ENCODE peak calls at places on chromosomes 5 and 9, in eight cellular contexts. One of them, this sample, is unnamed.

GRCh38 chr5:109467058-109467457 is 57.3 kb upstream of the PJA2 start:
- DNase-seq in fibroblast of pulmonary artery: no peak
- DNase-seq in BE2C: no peak
- DNase-seq in ovary: no peak
- DNase-seq in tibial nerve: no peak
- DNase-seq in heart left ventricle: no peak
- DNase-seq in nephron progenitor cell: no peak
- DNase-seq in WTC11: no peak
- DNase-seq in this sample: no peak

GRCh38 chr9:132609184-132609583 is 26.8 kb downstream of the BARHL1 start:
- DNase-seq in fibroblast of pulmonary artery: no peak
- DNase-seq in BE2C: no peak
- DNase-seq in ovary: no peak
- DNase-seq in tibial nerve: no peak
- DNase-seq in heart left ventricle: no peak
- DNase-seq in nephron progenitor cell: peak
- DNase-seq in WTC11: no peak
- DNase-seq in this sample: no peak

GRCh38 chr5:80964491-80964890 is 4.3 kb downstream of the RASGRF2 start:
- DNase-seq in fibroblast of pulmonary artery: no peak
- DNase-seq in BE2C: no peak
- DNase-seq in ovary: no peak
- DNase-seq in tibial nerve: no peak
- DNase-seq in heart left ventricle: no peak
- DNase-seq in nephron progenitor cell: no peak
- DNase-seq in WTC11: no peak
- DNase-seq in this sample: no peak

GRCh38 chr9:114591206-114591853 is 3.8 kb downstream of the ATP6V1G1 start:
- DNase-seq in fibroblast of pulmonary artery: peak
- DNase-seq in BE2C: no peak
- DNase-seq in ovary: no peak
- DNase-seq in tibial nerve: no peak
- DNase-seq in heart left ventricle: no peak
- DNase-seq in nephron progenitor cell: no peak
- DNase-seq in WTC11: no peak
- DNase-seq in this sample: no peak

GRCh38 chr5:172276214-172276613 is 7.3 kb downstream of the UBTD2 start:
- DNase-seq in fibroblast of pulmonary artery: peak
- DNase-seq in BE2C: no peak
- DNase-seq in ovary: no peak
- DNase-seq in tibial nerve: no peak
- DNase-seq in heart left ventricle: no peak
- DNase-seq in nephron progenitor cell: no peak
- DNase-seq in WTC11: no peak
- DNase-seq in this sample: no peak

GRCh38 chr5:149212203-149212951 is 59.3 kb upstream of the AFAP1L1 start:
- DNase-seq in fibroblast of pulmonary artery: peak
- DNase-seq in BE2C: no peak
- DNase-seq in ovary: no peak
- DNase-seq in tibial nerve: no peak
- DNase-seq in heart left ventricle: no peak
- DNase-seq in nephron progenitor cell: no peak
- DNase-seq in WTC11: no peak
- DNase-seq in this sample: no peak

GRCh38 chr5:139823757-139824355 is 28.2 kb downstream of the PSD2 start:
- DNase-seq in fibroblast of pulmonary artery: no peak
- DNase-seq in BE2C: no peak
- DNase-seq in ovary: no peak
- DNase-seq in tibial nerve: no peak
- DNase-seq in heart left ventricle: no peak
- DNase-seq in nephron progenitor cell: no peak
- DNase-seq in WTC11: no peak
- DNase-seq in this sample: no peak

GRCh38 chr9:133111461-133112360 is 9.3 kb downstream of the RALGDS start:
- DNase-seq in fibroblast of pulmonary artery: no peak
- DNase-seq in BE2C: peak
- DNase-seq in ovary: no peak
- DNase-seq in tibial nerve: no peak
- DNase-seq in heart left ventricle: no peak
- DNase-seq in nephron progenitor cell: no peak
- DNase-seq in WTC11: no peak
- DNase-seq in this sample: no peak

GRCh38 chr5:173334808-173335207 is 6.6 kb upstream of the STC2 start:
- DNase-seq in fibroblast of pulmonary artery: peak
- DNase-seq in BE2C: no peak
- DNase-seq in ovary: no peak
- DNase-seq in tibial nerve: no peak
- DNase-seq in heart left ventricle: no peak
- DNase-seq in nephron progenitor cell: no peak
- DNase-seq in WTC11: no peak
- DNase-seq in this sample: no peak

GRCh38 chr5:115838885-115839518 is 2.4 kb downstream of the ATG12 start:
- DNase-seq in fibroblast of pulmonary artery: peak
- DNase-seq in BE2C: no peak
- DNase-seq in ovary: no peak
- DNase-seq in tibial nerve: no peak
- DNase-seq in heart left ventricle: no peak
- DNase-seq in nephron progenitor cell: no peak
- DNase-seq in WTC11: no peak
- DNase-seq in this sample: no peak

GRCh38 chr5:168047043-168047668 is 244.3 kb upstream of the WWC1 start:
- DNase-seq in fibroblast of pulmonary artery: peak
- DNase-seq in BE2C: peak
- DNase-seq in ovary: no peak
- DNase-seq in tibial nerve: no peak
- DNase-seq in heart left ventricle: no peak
- DNase-seq in nephron progenitor cell: peak
- DNase-seq in WTC11: peak
- DNase-seq in this sample: peak

GRCh38 chr5:109487753-109488420 is 78.1 kb upstream of the PJA2 start:
- DNase-seq in fibroblast of pulmonary artery: no peak
- DNase-seq in BE2C: no peak
- DNase-seq in ovary: no peak
- DNase-seq in tibial nerve: no peak
- DNase-seq in heart left ventricle: no peak
- DNase-seq in nephron progenitor cell: no peak
- DNase-seq in WTC11: no peak
- DNase-seq in this sample: no peak

GRCh38 chr5:35476046-35476445 is 141.6 kb upstream of the SPEF2 start:
- DNase-seq in fibroblast of pulmonary artery: no peak
- DNase-seq in BE2C: no peak
- DNase-seq in ovary: no peak
- DNase-seq in tibial nerve: no peak
- DNase-seq in heart left ventricle: no peak
- DNase-seq in nephron progenitor cell: no peak
- DNase-seq in WTC11: no peak
- DNase-seq in this sample: no peak

GRCh38 chr9:127786773-127787123 is 914 bp downstream of the CDK9 start:
- DNase-seq in fibroblast of pulmonary artery: peak
- DNase-seq in BE2C: no peak
- DNase-seq in ovary: no peak
- DNase-seq in tibial nerve: no peak
- DNase-seq in heart left ventricle: no peak
- DNase-seq in nephron progenitor cell: no peak
- DNase-seq in WTC11: no peak
- DNase-seq in this sample: no peak

GRCh38 chr9:10080012-10080411 is 532.8 kb downstream of the PTPRD start:
- DNase-seq in fibroblast of pulmonary artery: no peak
- DNase-seq in BE2C: no peak
- DNase-seq in ovary: no peak
- DNase-seq in tibial nerve: no peak
- DNase-seq in heart left ventricle: no peak
- DNase-seq in nephron progenitor cell: no peak
- DNase-seq in WTC11: no peak
- DNase-seq in this sample: no peak

GRCh38 chr9:86893811-86894490 is 53.4 kb downstream of the GAS1 start:
- DNase-seq in fibroblast of pulmonary artery: no peak
- DNase-seq in BE2C: no peak
- DNase-seq in ovary: no peak
- DNase-seq in tibial nerve: no peak
- DNase-seq in heart left ventricle: no peak
- DNase-seq in nephron progenitor cell: no peak
- DNase-seq in WTC11: peak
- DNase-seq in this sample: no peak

GRCh38 chr9:27618066-27618465 is 44.8 kb upstream of the C9orf72 start:
- DNase-seq in fibroblast of pulmonary artery: no peak
- DNase-seq in BE2C: no peak
- DNase-seq in ovary: no peak
- DNase-seq in tibial nerve: no peak
- DNase-seq in heart left ventricle: no peak
- DNase-seq in nephron progenitor cell: no peak
- DNase-seq in WTC11: no peak
- DNase-seq in this sample: no peak

GRCh38 chr9:23123048-23123632 is 676.5 kb downstream of the DMRTA1 start:
- DNase-seq in fibroblast of pulmonary artery: peak
- DNase-seq in BE2C: peak
- DNase-seq in ovary: no peak
- DNase-seq in tibial nerve: peak
- DNase-seq in heart left ventricle: no peak
- DNase-seq in nephron progenitor cell: peak
- DNase-seq in WTC11: peak
- DNase-seq in this sample: peak
- TF ChIP-seq CTCF in fibroblast of pulmonary artery: peak
- TF ChIP-seq CTCF in BE2C: peak
- TF ChIP-seq CTCF in ovary: no peak
- TF ChIP-seq CTCF in tibial nerve: peak
- TF ChIP-seq CTCF in heart left ventricle: peak
- TF ChIP-seq CTCF in nephron progenitor cell: peak
- TF ChIP-seq CTCF in WTC11: peak
- TF ChIP-seq CTCF in this sample: peak

GRCh38 chr5:16457451-16457850 is 8.1 kb downstream of the ZNF622 start:
- DNase-seq in fibroblast of pulmonary artery: no peak
- DNase-seq in BE2C: no peak
- DNase-seq in ovary: no peak
- DNase-seq in tibial nerve: no peak
- DNase-seq in heart left ventricle: no peak
- DNase-seq in nephron progenitor cell: no peak
- DNase-seq in WTC11: no peak
- DNase-seq in this sample: no peak
- TF ChIP-seq CTCF in fibroblast of pulmonary artery: peak
- TF ChIP-seq CTCF in BE2C: peak
- TF ChIP-seq CTCF in ovary: no peak
- TF ChIP-seq CTCF in tibial nerve: no peak
- TF ChIP-seq CTCF in heart left ventricle: no peak
- TF ChIP-seq CTCF in nephron progenitor cell: no peak
- TF ChIP-seq CTCF in WTC11: no peak
- TF ChIP-seq CTCF in this sample: peak

GRCh38 chr9:117869287-117869686 is 165.1 kb downstream of the TLR4 start:
- DNase-seq in fibroblast of pulmonary artery: no peak
- DNase-seq in BE2C: no peak
- DNase-seq in ovary: no peak
- DNase-seq in tibial nerve: no peak
- DNase-seq in heart left ventricle: no peak
- DNase-seq in nephron progenitor cell: no peak
- DNase-seq in WTC11: peak
- DNase-seq in this sample: no peak
- TF ChIP-seq CTCF in fibroblast of pulmonary artery: no peak
- TF ChIP-seq CTCF in BE2C: no peak
- TF ChIP-seq CTCF in ovary: no peak
- TF ChIP-seq CTCF in tibial nerve: no peak
- TF ChIP-seq CTCF in heart left ventricle: no peak
- TF ChIP-seq CTCF in nephron progenitor cell: no peak
- TF ChIP-seq CTCF in WTC11: no peak
- TF ChIP-seq CTCF in this sample: no peak

GRCh38 chr9:107020040-107020530 is 157.1 kb downstream of the ZNF462 start:
- DNase-seq in fibroblast of pulmonary artery: peak
- DNase-seq in BE2C: no peak
- DNase-seq in ovary: no peak
- DNase-seq in tibial nerve: peak
- DNase-seq in heart left ventricle: no peak
- DNase-seq in nephron progenitor cell: no peak
- DNase-seq in WTC11: no peak
- DNase-seq in this sample: no peak
- TF ChIP-seq CTCF in fibroblast of pulmonary artery: no peak
- TF ChIP-seq CTCF in BE2C: no peak
- TF ChIP-seq CTCF in ovary: no peak
- TF ChIP-seq CTCF in tibial nerve: no peak
- TF ChIP-seq CTCF in heart left ventricle: no peak
- TF ChIP-seq CTCF in nephron progenitor cell: no peak
- TF ChIP-seq CTCF in WTC11: no peak
- TF ChIP-seq CTCF in this sample: no peak

DNA sequence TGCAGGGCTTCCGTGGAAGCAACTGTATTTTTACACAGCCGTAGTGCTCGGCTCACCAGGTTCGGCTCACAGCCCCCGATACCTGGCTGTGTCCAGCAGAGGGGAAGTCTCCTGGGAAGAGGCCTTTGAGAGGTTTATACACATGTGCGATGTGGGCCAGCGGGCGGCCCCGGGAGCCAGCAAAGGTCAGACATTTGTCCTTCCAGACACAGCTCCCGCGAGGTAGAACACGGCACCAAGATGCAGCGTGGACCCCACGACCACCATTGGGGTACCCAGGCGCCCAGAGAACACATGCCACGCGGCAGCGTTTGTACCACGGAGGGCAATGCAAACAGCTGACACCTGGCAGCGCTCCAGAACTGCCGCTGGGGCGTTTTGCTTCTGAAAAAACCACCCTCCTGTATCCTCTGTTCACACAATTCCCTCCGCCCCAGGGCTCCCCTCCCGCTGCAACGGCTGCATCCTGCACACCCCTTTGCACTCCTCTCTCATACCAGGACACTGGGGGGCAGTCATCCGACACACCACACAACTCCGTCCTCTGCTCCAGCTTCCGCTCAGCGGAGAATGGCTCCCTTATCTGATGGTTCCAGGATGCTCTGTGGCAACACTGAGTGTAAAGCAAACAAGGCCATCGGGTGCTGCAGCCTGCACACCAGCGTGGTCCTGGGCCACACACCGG is 235.3 kb downstream of the SYK start:
- DNase-seq in fibroblast of pulmonary artery: peak
- DNase-seq in BE2C: peak
- DNase-seq in ovary: peak
- DNase-seq in tibial nerve: peak
- DNase-seq in heart left ventricle: peak
- DNase-seq in nephron progenitor cell: peak
- DNase-seq in WTC11: peak
- DNase-seq in this sample: peak
- TF ChIP-seq CTCF in fibroblast of pulmonary artery: peak
- TF ChIP-seq CTCF in BE2C: peak
- TF ChIP-seq CTCF in ovary: peak
- TF ChIP-seq CTCF in tibial nerve: peak
- TF ChIP-seq CTCF in heart left ventricle: peak
- TF ChIP-seq CTCF in nephron progenitor cell: peak
- TF ChIP-seq CTCF in WTC11: no peak
- TF ChIP-seq CTCF in this sample: peak

GRCh38 chr5:141960018-141960417 is 2.0 kb upstream of the PCDH12 start:
- DNase-seq in fibroblast of pulmonary artery: no peak
- DNase-seq in BE2C: peak
- DNase-seq in ovary: no peak
- DNase-seq in tibial nerve: no peak
- DNase-seq in heart left ventricle: no peak
- DNase-seq in nephron progenitor cell: peak
- DNase-seq in WTC11: peak
- DNase-seq in this sample: no peak
- TF ChIP-seq CTCF in fibroblast of pulmonary artery: peak
- TF ChIP-seq CTCF in BE2C: peak
- TF ChIP-seq CTCF in ovary: no peak
- TF ChIP-seq CTCF in tibial nerve: no peak
- TF ChIP-seq CTCF in heart left ventricle: peak
- TF ChIP-seq CTCF in nephron progenitor cell: no peak
- TF ChIP-seq CTCF in WTC11: no peak
- TF ChIP-seq CTCF in this sample: no peak

GRCh38 chr9:20781086-20781485 is 97.0 kb downstream of the FOCAD start:
- DNase-seq in fibroblast of pulmonary artery: no peak
- DNase-seq in BE2C: no peak
- DNase-seq in ovary: no peak
- DNase-seq in tibial nerve: no peak
- DNase-seq in heart left ventricle: no peak
- DNase-seq in nephron progenitor cell: no peak
- DNase-seq in WTC11: no peak
- DNase-seq in this sample: no peak
- TF ChIP-seq CTCF in fibroblast of pulmonary artery: no peak
- TF ChIP-seq CTCF in BE2C: no peak
- TF ChIP-seq CTCF in ovary: no peak
- TF ChIP-seq CTCF in tibial nerve: no peak
- TF ChIP-seq CTCF in heart left ventricle: no peak
- TF ChIP-seq CTCF in nephron progenitor cell: no peak
- TF ChIP-seq CTCF in WTC11: no peak
- TF ChIP-seq CTCF in this sample: no peak